ENCODE peak calls at places on chromosomes 16 and 17, in four cellular contexts. One of them, this sample, is unnamed.

GRCh38 chr16:1288813-1289479 is 20.5 kb upstream of the UBE2I start:
- ATAC-seq in T-cell: peak; percentile 50
- ATAC-seq in HCT116: peak; percentile 45
- ATAC-seq in activated CD8-positive, alpha-beta T cell treated with anti-CD3 and anti-CD28 coated beads, Interleukin-2, amount 10 ng/mL, durations not matched to agents 7 days and 5 days: no peak
- ATAC-seq in this sample: no peak

GRCh38 chr16:88920618-88921602 is 54.5 kb upstream of the PABPN1L start:
- ATAC-seq in T-cell: no peak
- ATAC-seq in HCT116: no peak
- ATAC-seq in activated CD8-positive, alpha-beta T cell treated with anti-CD3 and anti-CD28 coated beads, Interleukin-2, amount 10 ng/mL, durations not matched to agents 7 days and 5 days: no peak
- ATAC-seq in this sample: peak; percentile 44

GRCh38 chr17:39098474-39099090 is 52.9 kb downstream of the PLXDC1 start:
- ATAC-seq in T-cell: no peak
- ATAC-seq in activated CD8-positive, alpha-beta T cell treated with anti-CD3 and anti-CD28 coated beads, Interleukin-2, amount 10 ng/mL, durations not matched to agents 7 days and 5 days: no peak
- ATAC-seq in HCT116: no peak
- ATAC-seq in this sample: no peak

GRCh38 chr16:17258848-17259713 is 211.7 kb downstream of the XYLT1 start:
- ATAC-seq in HCT116: peak; percentile 76
- ATAC-seq in activated CD8-positive, alpha-beta T cell treated with anti-CD3 and anti-CD28 coated beads, Interleukin-2, amount 10 ng/mL, durations not matched to agents 7 days and 5 days: no peak
- ATAC-seq in T-cell: no peak
- ATAC-seq in this sample: no peak

GRCh38 chr17:55233840-55234239 is 30.9 kb upstream of the HLF start:
- ATAC-seq in activated CD8-positive, alpha-beta T cell treated with anti-CD3 and anti-CD28 coated beads, Interleukin-2, amount 10 ng/mL, durations not matched to agents 7 days and 5 days: no peak
- ATAC-seq in HCT116: no peak
- ATAC-seq in T-cell: no peak
- ATAC-seq in this sample: no peak

GRCh38 chr16:68902376-68903345 is 59.3 kb downstream of the TANGO6 start:
- ATAC-seq in activated CD8-positive, alpha-beta T cell treated with anti-CD3 and anti-CD28 coated beads, Interleukin-2, amount 10 ng/mL, durations not matched to agents 7 days and 5 days: no peak
- ATAC-seq in T-cell: no peak
- ATAC-seq in HCT116: peak; percentile 90
- ATAC-seq in this sample: peak; percentile 95

GRCh38 chr17:62626719-62627218 is 701 bp upstream of the MRC2 start:
- ATAC-seq in HCT116: no peak
- ATAC-seq in activated CD8-positive, alpha-beta T cell treated with anti-CD3 and anti-CD28 coated beads, Interleukin-2, amount 10 ng/mL, durations not matched to agents 7 days and 5 days: no peak
- ATAC-seq in T-cell: no peak
- ATAC-seq in this sample: peak; percentile 28

GRCh38 chr16:73056383-73056782 is 8.5 kb upstream of the ZFHX3 start:
- ATAC-seq in HCT116: no peak
- ATAC-seq in activated CD8-positive, alpha-beta T cell treated with anti-CD3 and anti-CD28 coated beads, Interleukin-2, amount 10 ng/mL, durations not matched to agents 7 days and 5 days: no peak
- ATAC-seq in T-cell: no peak
- ATAC-seq in this sample: no peak

GRCh38 chr17:81702934-81703746 is at the start of gene MRPL12:
- ATAC-seq in HCT116: peak; percentile 79
- ATAC-seq in activated CD8-positive, alpha-beta T cell treated with anti-CD3 and anti-CD28 coated beads, Interleukin-2, amount 10 ng/mL, durations not matched to agents 7 days and 5 days: peak; percentile 89
- ATAC-seq in T-cell: peak; percentile 92
- ATAC-seq in this sample: peak; percentile 90

This sample was measured in SK-N-SH treated with all-trans-retinoic acid at 6 μM for 48 hours.